ENCODE peak calls at places on chromosomes 16 and 17, in five cellular contexts. S is ACHN; O is activated T-helper 1 cell treated with anti-CD3 and anti-CD28 coated beads, Interleukin-2, amount 50 U/mL, for 16 hours; P is left colon; R is HEK293T. H is an unnamed sample.
A peak's percentile ranks its signal among the peaks of the same experiment; 100 is the strongest.

GRCh38 chr16:88355389-88356123 is 27.2 kb upstream of the ZNF469 start:
- DNase-seq in S (no peak), O (no peak), P (no peak), R (no peak), H (no peak)

GRCh38 chr17:79568661-79569060 is 42.2 kb downstream of the RBFOX3 start:
- DNase-seq in S (no peak), O (no peak), P (no peak), R (no peak), H (no peak)

GRCh38 chr17:70804161-70804560 is 634.8 kb downstream of the KCNJ2 start:
- DNase-seq in S (no peak), O (no peak), P (no peak), R (no peak), H (no peak)

GRCh38 chr16:53911506-53911905 is 207.6 kb downstream of the FTO start:
- DNase-seq in S (no peak), O (no peak), P (no peak), R (no peak), H (no peak)

GRCh38 chr16:4972938-4973587 is 14.9 kb downstream of the SEC14L5 start:
- DNase-seq in S (no peak), O (no peak), P (no peak), R (no peak), H (no peak)

GRCh38 chr16:17396762-17397498 is 73.8 kb downstream of the XYLT1 start:
- DNase-seq in S (no peak), O (no peak), P (peak; percentile 43), R (peak; percentile 27), H (peak; percentile 71)

GRCh38 chr17:16886655-16887322 is 85.1 kb downstream of the TNFRSF13B start:
- DNase-seq in S (no peak), O (no peak), P (no peak), R (no peak), H (no peak)

GRCh38 chr17:74547736-74548135 is 1.8 kb upstream of the CD300C start:
- DNase-seq in S (peak; percentile 40), O (no peak), P (no peak), R (no peak), H (no peak)

GRCh38 chr17:34997355-34997862 is 17.1 kb downstream of the LIG3 start:
- DNase-seq in S (peak; percentile 44), O (no peak), P (peak; percentile 32), R (no peak), H (peak; percentile 88)

GRCh38 chr17:55177159-55177913 is 87.4 kb upstream of the HLF start:
- DNase-seq in S (peak; percentile 8), O (no peak), P (no peak), R (no peak), H (no peak)

GRCh38 chr17:62807812-62808575 is at the start of gene MARCHF10:
- DNase-seq in S (peak; percentile 36), O (no peak), P (peak; percentile 30), R (no peak), H (peak; percentile 28)

GRCh38 chr17:33509331-33509730 is 216.2 kb upstream of the ASIC2 start:
- DNase-seq in S (no peak), O (no peak), P (no peak), R (no peak), H (no peak)

GRCh38 chr17:16463341-16464000 is 28.5 kb downstream of the LRRC75A start:
- DNase-seq in S (peak; percentile 45), O (no peak), P (peak; percentile 92), R (no peak), H (peak; percentile 75)

GRCh38 chr16:8619671-8620370 is 1.7 kb upstream of the METTL22 start:
- DNase-seq in S (no peak), O (no peak), P (no peak), R (no peak), H (no peak)

GRCh38 chr17:2545393-2545792 is 33.7 kb upstream of the METTL16 start:
- DNase-seq in S (no peak), O (no peak), P (peak; percentile 36), R (no peak), H (peak; percentile 37)

GRCh38 chr17:40265337-40265736 is 22.3 kb upstream of the CDC6 start:
- DNase-seq in S (no peak), O (no peak), P (no peak), R (no peak), H (no peak)

GRCh38 chr17:77888242-77889134 is 70.0 kb upstream of the TNRC6C start:
- DNase-seq in S (no peak), O (no peak), P (no peak), R (no peak), H (no peak)

GRCh38 chr16:70778901-70779309 is 22.1 kb downstream of the VAC14 start:
- DNase-seq in S (no peak), O (no peak), P (peak; percentile 21), R (peak; percentile 66), H (no peak)

GRCh38 chr17:75652934-75653549 is 13.9 kb downstream of the RECQL5 start:
- DNase-seq in S (peak; percentile 57), O (no peak), P (no peak), R (peak; percentile 80), H (no peak)

GRCh38 chr17:50187741-50188520 is 13.5 kb downstream of the COL1A1 start:
- DNase-seq in S (no peak), O (no peak), P (no peak), R (no peak), H (no peak)

GRCh38 chr17:79862771-79863440 is 23.7 kb upstream of the CBX4 start:
- DNase-seq in S (no peak), O (no peak), P (no peak), R (no peak), H (no peak)

GRCh38 chr17:83099086-83099540 is 19.7 kb downstream of the METRNL start:
- DNase-seq in S (no peak), O (no peak), P (no peak), R (no peak), H (no peak)

GRCh38 chr17:72697602-72698146 is 394.8 kb downstream of the SLC39A11 start:
- DNase-seq in S (no peak), O (no peak), P (no peak), R (no peak), H (no peak)

GRCh38 chr16:49471038-49471727 is 97.6 kb downstream of the C16orf78 start:
- DNase-seq in S (no peak), O (no peak), P (no peak), R (no peak), H (peak; percentile 1)

GRCh38 chr17:5234645-5235576 is at the start of gene SCIMP:
- DNase-seq in S (no peak), O (no peak), P (peak; percentile 33), R (no peak), H (no peak)

GRCh38 chr16:15798671-15799070 is 58.2 kb downstream of the MYH11 start:
- DNase-seq in S (no peak), O (no peak), P (no peak), R (no peak), H (no peak)

GRCh38 chr16:12406840-12407690 is 396.6 kb downstream of the CPPED1 start:
- DNase-seq in S (peak; percentile 41), O (no peak), P (no peak), R (no peak), H (no peak)

GRCh38 chr17:32921013-32921412 is 6.9 kb upstream of the TMEM98 start:
- DNase-seq in S (no peak), O (no peak), P (no peak), R (no peak), H (peak; percentile 43)

GRCh38 chr16:30619207-30619606 is 9.0 kb upstream of the ZNF689 start:
- DNase-seq in S (peak; percentile 48), O (no peak), P (no peak), R (no peak), H (no peak)

GRCh38 chr17:45895304-45895968 is 1.1 kb downstream of the MAPT start:
- DNase-seq in S (peak; percentile 23), O (no peak), P (peak; percentile 14), R (peak; percentile 44), H (no peak)

GRCh38 chr17:64354824-64355535 is 35.7 kb downstream of the PECAM1 start:
- DNase-seq in S (no peak), O (no peak), P (no peak), R (no peak), H (no peak)

GRCh38 chr16:77409311-77409710 is 25.5 kb downstream of the ADAMTS18 start:
- DNase-seq in S (no peak), O (no peak), P (no peak), R (peak; percentile 70), H (no peak)

GRCh38 chr16:89452241-89452640 is 38.1 kb downstream of the ANKRD11 start:
- DNase-seq in S (no peak), O (no peak), P (no peak), R (no peak), H (no peak)

GRCh38 chr17:55540414-55541091 is 29.3 kb upstream of the SMIM36 start:
- DNase-seq in S (peak; percentile 49), O (no peak), P (no peak), R (no peak), H (no peak)

H was measured in stomach.